ENCODE peak calls at places on chromosomes 16 and 17, in eight cellular contexts. J is GM23338, E is mucosa of descending colon, M is AG10803, X is HFF-Myc, N is cardiac fibroblast, L is Panc1, V is endodermal cell. A is an unnamed sample.
A peak's percentile ranks its signal among the peaks of the same experiment; 100 is the strongest.

GRCh38 chr17:8158267-8159031 is 4.3 kb downstream of the VAMP2 start:
- DNase-seq in J (peak; percentile 96), E (peak; percentile 98), M (peak; percentile 88), X (peak; percentile 78), N (peak; percentile 95), L (peak; percentile 90), V (peak; percentile 99), A (no peak)

GRCh38 chr16:27475561-27475960 is 73.6 kb downstream of the IL21R start:
- DNase-seq in J (no peak), E (no peak), M (peak; percentile 89), X (peak; percentile 44), N (peak; percentile 93), L (no peak), V (no peak), A (no peak)

GRCh38 chr16:83002351-83003334 is 375.9 kb downstream of the CDH13 start:
- DNase-seq in J (no peak), E (no peak), M (peak; percentile 39), X (no peak), N (peak; percentile 39), L (no peak), V (no peak), A (no peak)

GRCh38 chr17:68036304-68037147 is 991 bp downstream of the KPNA2 start:
- DNase-seq in J (no peak), E (no peak), M (peak; percentile 58), X (no peak), N (peak; percentile 55), L (no peak), V (no peak), A (no peak)

GRCh38 chr16:85781685-85782370 is 17.5 kb downstream of the EMC8 start:
- DNase-seq in J (no peak), E (peak; percentile 53), M (peak; percentile 90), X (no peak), N (no peak), L (no peak), V (no peak), A (no peak)

GRCh38 chr16:47638175-47638574 is 177.0 kb downstream of the PHKB start:
- DNase-seq in J (no peak), E (no peak), M (no peak), X (no peak), N (no peak), L (no peak), V (no peak), A (no peak)

GRCh38 chr16:88649924-88650748 is 717 bp downstream of the CYBA start:
- DNase-seq in J (peak; percentile 64), E (peak; percentile 63), M (peak; percentile 24), X (no peak), N (peak; percentile 41), L (no peak), V (peak; percentile 77), A (no peak)

GRCh38 chr17:752620-753219 is 656 bp upstream of the GEMIN4 start:
- DNase-seq in J (peak; percentile 69), E (peak; percentile 69), M (peak; percentile 60), X (no peak), N (peak; percentile 65), L (no peak), V (peak; percentile 89), A (no peak)

GRCh38 chr17:51258756-51259573 is 884 bp downstream of the MBTD1 start:
- DNase-seq in J (no peak), E (peak; percentile 38), M (no peak), X (no peak), N (peak; percentile 9), L (no peak), V (peak; percentile 79), A (no peak)

GRCh38 chr16:521381-522210 is 5.9 kb upstream of the CAPN15 start:
- DNase-seq in J (peak; percentile 91), E (peak; percentile 83), M (no peak), X (no peak), N (no peak), L (no peak), V (peak; percentile 89), A (no peak)

GRCh38 chr16:27430512-27430911 is 28.5 kb downstream of the IL21R start:
- DNase-seq in J (no peak), E (no peak), M (no peak), X (no peak), N (no peak), L (no peak), V (no peak), A (no peak)

GRCh38 chr16:49580751-49581303 is 207.2 kb downstream of the C16orf78 start:
- DNase-seq in J (no peak), E (no peak), M (no peak), X (no peak), N (no peak), L (no peak), V (no peak), A (no peak)

GRCh38 chr16:30680326-30680725 is 18.6 kb upstream of the SRCAP start:
- DNase-seq in J (no peak), E (no peak), M (no peak), X (no peak), N (no peak), L (no peak), V (no peak), A (no peak)

GRCh38 chr16:62657116-62657515 is 620.9 kb upstream of the CDH8 start:
- DNase-seq in J (no peak), E (no peak), M (no peak), X (no peak), N (no peak), L (no peak), V (no peak), A (no peak)

GRCh38 chr17:64658931-64659330 is 3.2 kb downstream of the SMURF2 start:
- DNase-seq in J (no peak), E (no peak), M (peak; percentile 84), X (no peak), N (peak; percentile 77), L (no peak), V (no peak), A (no peak)

GRCh38 chr17:65071861-65072260 is 15.3 kb upstream of the GNA13 start:
- DNase-seq in J (no peak), E (no peak), M (peak; percentile 37), X (no peak), N (no peak), L (no peak), V (no peak), A (peak; percentile 39)

GRCh38 chr16:5325932-5326331 is 228.3 kb upstream of the EEF2KMT start:
- DNase-seq in J (no peak), E (no peak), M (no peak), X (no peak), N (no peak), L (no peak), V (no peak), A (no peak)

GRCh38 chr17:51487947-51488346 is 227.6 kb downstream of the UTP18 start:
- DNase-seq in J (peak; percentile 82), E (no peak), M (no peak), X (no peak), N (peak; percentile 3), L (no peak), V (peak; percentile 84), A (no peak)

GRCh38 chr16:22977294-22977697 is 163.3 kb downstream of the HS3ST2 start:
- DNase-seq in J (peak; percentile 72), E (no peak), M (peak; percentile 6), X (no peak), N (peak; percentile 7), L (peak; percentile 7), V (no peak), A (no peak)

GRCh38 chr16:23245268-23245667 is 56.8 kb upstream of the SCNN1B start:
- DNase-seq in J (no peak), E (no peak), M (no peak), X (no peak), N (no peak), L (no peak), V (no peak), A (no peak)

GRCh38 chr16:71426880-71427615 is 14.8 kb downstream of the TLE7 start:
- DNase-seq in J (no peak), E (no peak), M (no peak), X (no peak), N (no peak), L (peak; percentile 68), V (no peak), A (no peak)
- H3K4me3 ChIP-seq in J (peak overlapping the region; percentile 23), E (no peak overlapping the region), M (no peak overlapping the region), X (no peak overlapping the region), N (no peak overlapping the region), L (peak overlapping the region; percentile 36), V (no peak overlapping the region), A (no peak overlapping the region)

DNA sequence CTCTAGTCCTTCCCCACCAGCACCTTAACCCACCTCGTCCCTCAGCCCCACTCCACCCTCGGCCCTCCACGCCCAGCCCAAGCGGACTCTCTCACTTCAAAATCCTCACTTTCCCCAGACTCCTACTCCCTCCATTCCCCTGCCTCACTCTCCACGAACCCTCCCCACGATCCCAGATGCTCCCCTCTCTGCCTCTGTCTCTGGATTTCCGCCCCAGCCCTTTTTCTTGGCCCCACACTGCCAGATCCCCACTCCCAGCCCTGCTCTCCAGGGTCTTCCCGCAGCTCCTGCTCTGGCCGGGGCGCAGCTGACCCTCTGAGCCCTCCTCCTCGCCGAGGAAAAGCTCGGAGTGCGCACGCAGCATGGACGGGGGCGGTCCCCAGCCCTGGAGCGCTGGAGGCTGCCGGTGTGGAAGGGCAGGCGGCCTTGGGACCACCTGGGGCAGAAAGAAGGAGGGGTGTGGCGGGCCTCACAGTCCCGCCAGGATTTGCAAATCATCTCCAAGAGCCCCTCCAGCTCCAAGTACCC is at the start of gene TMEM114:
- DNase-seq in J (peak; percentile 67), E (no peak), M (no peak), X (no peak), N (no peak), L (no peak), V (peak; percentile 84), A (no peak)
- H3K4me3 ChIP-seq in J (peak within 1 kb of the TSS; percentile 84), E (no peak within 1 kb of the TSS), M (no peak within 1 kb of the TSS), X (no peak within 1 kb of the TSS), N (no peak within 1 kb of the TSS), L (no peak within 1 kb of the TSS), V (peak within 1 kb of the TSS; percentile 75), A (peak within 1 kb of the TSS; percentile 14)

GRCh38 chr17:18247613-18248001 is 10.9 kb downstream of the FLII start:
- DNase-seq in J (no peak), E (peak; percentile 37), M (no peak), X (no peak), N (no peak), L (no peak), V (no peak), A (no peak)

GRCh38 chr17:18250259-18250658 is 8.3 kb downstream of the FLII start:
- DNase-seq in J (peak; percentile 38), E (peak; percentile 90), M (no peak), X (no peak), N (no peak), L (no peak), V (no peak), A (no peak)

GRCh38 chr17:18248300-18248731 is 10.2 kb downstream of the FLII start:
- DNase-seq in J (peak; percentile 83), E (peak; percentile 65), M (peak; percentile 59), X (peak; percentile 42), N (peak; percentile 77), L (no peak), V (peak; percentile 94), A (no peak)

GRCh38 chr17:18246880-18247612 is 11.5 kb downstream of the FLII start:
- DNase-seq in J (peak; percentile 97), E (peak; percentile 97), M (no peak), X (no peak), N (peak; percentile 40), L (no peak), V (peak; percentile 99), A (peak; percentile 94)

GRCh38 chr17:18248811-18249210 is 9.7 kb downstream of the FLII start:
- DNase-seq in J (no peak), E (no peak), M (no peak), X (no peak), N (no peak), L (no peak), V (no peak), A (no peak)
- H3K4me3 ChIP-seq in J (no peak overlapping the region), E (no peak overlapping the region), M (no peak overlapping the region), X (no peak overlapping the region), N (no peak overlapping the region), L (no peak overlapping the region), V (no peak overlapping the region), A (no peak overlapping the region)

GRCh38 chr16:78289368-78289767 is 189.9 kb downstream of the WWOX start:
- DNase-seq in J (no peak), E (no peak), M (no peak), X (no peak), N (no peak), L (no peak), V (no peak), A (no peak)
- H3K4me3 ChIP-seq in J (no peak overlapping the region), E (no peak overlapping the region), M (no peak overlapping the region), X (no peak overlapping the region), N (no peak overlapping the region), L (no peak overlapping the region), V (no peak overlapping the region), A (no peak overlapping the region)